ENCODE peak calls at places on chromosomes 7 and 10, in eight cellular contexts. D is GM12865, N is A549, Q is astrocyte of the spinal cord, V is bronchial epithelial cell, G is body of pancreas, I is HepG2, J is BJ. H is an unnamed sample.

GRCh38 chr10:44908071-44908709 is 2.9 kb upstream of the TMEM72 start:
- DNase-seq in D (no peak), N (no peak), Q (peak; percentile 5), V (no peak), G (no peak), I (no peak), J (no peak), H (peak; percentile 82)

GRCh38 chr7:120064565-120064964 is 208.4 kb upstream of the KCND2 start:
- DNase-seq in D (peak; percentile 69), N (no peak), Q (peak; percentile 13), V (peak; percentile 45), G (no peak), I (no peak), J (no peak), H (peak; percentile 88)

GRCh38 chr7:130909881-130910672 is 176.1 kb upstream of the KLF14 start:
- DNase-seq in D (no peak), N (no peak), Q (no peak), V (peak; percentile 83), G (no peak), I (no peak), J (no peak), H (no peak)

GRCh38 chr10:16816142-16816541 is 1.1 kb downstream of the RSU1 start:
- DNase-seq in D (no peak), N (no peak), Q (no peak), V (no peak), G (peak; percentile 74), I (no peak), J (no peak), H (no peak)

GRCh38 chr7:111855842-111856227 is 293.5 kb upstream of the IMMP2L start:
- DNase-seq in D (no peak), N (no peak), Q (peak; percentile 39), V (peak; percentile 36), G (peak; percentile 35), I (no peak), J (no peak), H (peak; percentile 77)

GRCh38 chr10:35259769-35260397 is 76.4 kb upstream of the CCNY start:
- DNase-seq in D (no peak), N (peak; percentile 58), Q (peak; percentile 93), V (peak; percentile 95), G (no peak), I (peak; percentile 14), J (peak; percentile 52), H (peak; percentile 93)

GRCh38 chr7:111438369-111439289 is 123.7 kb downstream of the IMMP2L start:
- DNase-seq in D (no peak), N (no peak), Q (peak; percentile 74), V (peak; percentile 74), G (no peak), I (no peak), J (no peak), H (peak; percentile 83)

GRCh38 chr7:25456467-25457171 is 228.3 kb upstream of the NPVF start:
- DNase-seq in D (no peak), N (no peak), Q (no peak), V (no peak), G (peak; percentile 68), I (no peak), J (no peak), H (no peak)

GRCh38 chr10:7583626-7584025 is 83.1 kb downstream of the ITIH5 start:
- DNase-seq in D (no peak), N (no peak), Q (no peak), V (no peak), G (no peak), I (no peak), J (no peak), H (no peak)

GRCh38 chr7:125495997-125496396 is 566.4 kb upstream of the POT1 start:
- DNase-seq in D (no peak), N (no peak), Q (no peak), V (no peak), G (no peak), I (no peak), J (no peak), H (no peak)

GRCh38 chr7:82441916-82442478 is 1.6 kb downstream of the CACNA2D1 start:
- DNase-seq in D (no peak), N (no peak), Q (peak; percentile 33), V (peak; percentile 52), G (no peak), I (no peak), J (no peak), H (peak; percentile 24)

GRCh38 chr10:132142396-132143161 is 44.2 kb upstream of the DPYSL4 start:
- DNase-seq in D (peak; percentile 9), N (peak; percentile 85), Q (no peak), V (no peak), G (peak; percentile 68), I (no peak), J (no peak), H (peak; percentile 26)

GRCh38 chr10:13555884-13556529 is 27.2 kb upstream of the BEND7 start:
- DNase-seq in D (no peak), N (no peak), Q (no peak), V (no peak), G (peak; percentile 79), I (no peak), J (no peak), H (no peak)

GRCh38 chr10:89785095-89785494 is 83.7 kb downstream of the KIF20B start:
- DNase-seq in D (no peak), N (no peak), Q (no peak), V (no peak), G (no peak), I (no peak), J (no peak), H (no peak)

GRCh38 chr10:76936182-76936581 is 701.4 kb downstream of the KCNMA1 start:
- DNase-seq in D (no peak), N (no peak), Q (no peak), V (no peak), G (no peak), I (no peak), J (no peak), H (no peak)

GRCh38 chr10:52436664-52437063 is 122.6 kb downstream of the DKK1 start:
- DNase-seq in D (no peak), N (no peak), Q (peak; percentile 36), V (no peak), G (no peak), I (no peak), J (no peak), H (peak; percentile 51)

GRCh38 chr10:122282253-122282671 is 11.2 kb downstream of the BTBD16 start:
- DNase-seq in D (no peak), N (no peak), Q (peak; percentile 48), V (peak; percentile 49), G (no peak), I (no peak), J (no peak), H (no peak)

GRCh38 chr7:40749877-40750276 is 615.1 kb downstream of the SUGCT start:
- DNase-seq in D (no peak), N (no peak), Q (peak; percentile 52), V (no peak), G (no peak), I (no peak), J (no peak), H (peak; percentile 26)

GRCh38 chr10:113496124-113496523 is 56.7 kb upstream of the HABP2 start:
- DNase-seq in D (no peak), N (no peak), Q (no peak), V (no peak), G (no peak), I (no peak), J (no peak), H (no peak)

GRCh38 chr7:92179393-92179924 is 517 bp upstream of the LRRD1 start:
- DNase-seq in D (no peak), N (no peak), Q (no peak), V (no peak), G (peak; percentile 12), I (no peak), J (no peak), H (peak; percentile 32)

DNA sequence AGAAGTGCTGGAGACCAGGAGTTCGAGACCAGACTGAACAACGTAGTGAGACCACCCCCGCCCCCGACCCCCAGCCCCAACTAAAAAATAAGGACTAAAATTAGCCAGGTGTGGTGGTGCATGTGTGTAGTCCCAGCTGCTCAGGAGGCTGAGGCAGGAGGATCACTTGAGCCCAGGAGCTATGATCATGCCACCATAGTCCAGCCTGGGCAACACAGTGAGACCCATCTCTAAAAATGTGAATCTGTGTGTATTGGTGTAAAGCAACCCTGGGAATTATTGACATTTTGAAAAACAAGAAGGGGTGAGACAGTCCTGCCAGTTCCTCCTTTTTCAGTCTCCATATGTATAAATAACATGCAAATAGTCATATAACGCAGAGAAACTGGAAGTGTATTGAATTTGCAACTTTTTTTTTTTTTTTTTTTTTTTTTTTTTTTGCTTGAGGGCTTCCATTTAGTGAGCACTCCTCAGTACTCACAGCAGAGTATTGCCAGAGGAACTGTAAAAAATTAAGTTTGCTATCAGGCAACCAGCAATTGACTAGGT is 3.4 kb upstream of the ITGB1 start:
- DNase-seq in D (peak; percentile 37), N (no peak), Q (no peak), V (no peak), G (no peak), I (no peak), J (no peak), H (no peak)
- H3K4me3 ChIP-seq in D (no peak overlapping the region), N (no peak overlapping the region), Q (no peak overlapping the region), V (no peak overlapping the region), G (no peak overlapping the region), I (no peak overlapping the region), J (no peak overlapping the region), H (no peak overlapping the region)

GRCh38 chr10:104327745-104328635 is 10.3 kb downstream of the ITPRIP start:
- DNase-seq in D (no peak), N (no peak), Q (peak; percentile 93), V (peak; percentile 85), G (peak; percentile 52), I (peak; percentile 28), J (peak; percentile 49), H (peak; percentile 80)
- TF ChIP-seq CTCF in D (no peak), N (no peak), Q (peak; percentile 19), V (no peak), G (no peak), I (no peak), J (peak; percentile 50), H (peak; percentile 26)

DNA sequence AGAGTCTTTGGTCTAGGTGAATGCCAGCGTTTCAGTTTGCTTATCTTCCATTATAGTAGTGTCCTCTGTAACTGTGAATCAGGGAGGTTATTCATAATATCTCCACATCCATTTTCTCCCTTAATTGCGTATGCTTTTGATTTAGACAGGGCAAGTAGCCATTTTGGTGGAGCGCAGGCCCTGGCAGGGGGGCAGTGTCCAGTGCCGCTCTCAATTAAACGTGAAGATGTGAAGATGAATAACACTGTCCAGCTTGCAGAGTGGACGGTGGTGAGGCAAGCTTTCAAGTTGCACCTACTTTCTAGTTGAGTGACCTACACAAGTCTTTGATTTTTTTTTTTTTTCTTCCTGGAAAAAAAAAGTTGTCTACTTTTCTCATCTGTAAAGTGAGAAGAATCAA is 4.5 kb downstream of the TSPAN14 start:
- DNase-seq in D (no peak), N (no peak), Q (no peak), V (no peak), G (no peak), I (no peak), J (no peak), H (no peak)
- H3K4me3 ChIP-seq in D (no peak overlapping the region), N (peak overlapping the region; percentile 12), Q (no peak overlapping the region), V (no peak overlapping the region), G (no peak overlapping the region), I (no peak overlapping the region), J (no peak overlapping the region), H (no peak overlapping the region)

DNA sequence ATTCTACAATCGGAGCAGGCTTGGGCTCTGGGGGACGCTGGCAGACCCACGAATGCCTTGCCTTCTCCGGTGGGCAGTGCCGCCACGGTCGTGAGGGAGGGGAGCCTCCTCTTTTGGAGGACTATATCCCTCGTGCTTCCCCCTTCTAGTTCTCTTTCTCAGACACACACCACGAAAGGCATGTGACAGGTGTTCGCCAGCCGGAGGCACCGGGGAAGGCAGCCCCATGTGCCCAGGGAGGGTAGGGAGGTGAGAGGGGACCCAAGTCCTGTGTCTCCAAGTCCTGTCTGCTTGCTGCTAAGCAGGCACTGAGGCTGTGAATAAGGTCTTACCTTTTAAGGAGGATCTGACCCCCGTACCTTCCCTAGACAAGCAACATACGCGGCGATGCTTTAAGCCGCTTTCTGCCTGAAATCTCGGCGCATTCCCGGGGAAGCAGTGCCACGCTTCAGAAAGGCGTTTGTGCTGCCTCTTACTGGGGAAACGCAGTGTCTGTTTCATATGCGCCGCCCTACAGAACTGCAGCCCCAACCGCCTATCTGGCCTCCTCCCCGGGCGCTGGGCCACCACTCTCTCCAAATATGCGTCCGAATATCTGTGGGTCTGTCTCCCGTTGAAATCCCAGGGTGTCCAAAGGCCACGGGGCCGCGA is 809 bp downstream of the PLXNA4 start:
- DNase-seq in D (no peak), N (peak; percentile 36), Q (peak; percentile 68), V (peak; percentile 8), G (peak; percentile 42), I (no peak), J (no peak), H (peak; percentile 48)
- TF ChIP-seq CTCF in D (no peak), N (peak; percentile 23), Q (peak; percentile 31), V (no peak), G (no peak), I (no peak), J (no peak), H (peak; percentile 21)